ENCODE peak calls at places on chromosomes 6 and 20, in four cellular contexts. C is memory B cell; F is endothelial cell; Y is activated CD4-positive, alpha-beta T cell treated with anti-CD3 and anti-CD28 coated beads for 24 hours. U is an unnamed sample.

GRCh38 chr6:150697515-150697914 is 97.8 kb downstream of the PLEKHG1 start:
- DNase-seq in F (no peak), Y (no peak), C (no peak), U (no peak)

GRCh38 chr6:45514454-45514853 is 136.7 kb upstream of the SUPT3H start:
- DNase-seq in C (no peak), Y (no peak), F (no peak), U (no peak)

GRCh38 chr20:17226410-17227198 is at the start of gene PCSK2:
- DNase-seq in F (peak; percentile 76), C (no peak), Y (no peak), U (no peak)

GRCh38 chr6:132900849-132901248 is 86.5 kb downstream of the RPS12 start:
- DNase-seq in F (no peak), Y (no peak), C (no peak), U (no peak)

GRCh38 chr6:115675443-115675842 is 385.2 kb downstream of the FRK start:
- DNase-seq in Y (no peak), F (no peak), C (no peak), U (no peak)

GRCh38 chr6:67184405-67184804 is 1450.7 kb upstream of the ADGRB3 start:
- DNase-seq in Y (no peak), F (no peak), C (no peak), U (no peak)

GRCh38 chr6:111710439-111710838 is 104.8 kb upstream of the TRAF3IP2 start:
- DNase-seq in C (no peak), F (no peak), Y (no peak), U (no peak)

GRCh38 chr6:35893246-35893645 is 27.7 kb downstream of the SRPK1 start:
- DNase-seq in C (no peak), F (no peak), Y (no peak), U (no peak)

GRCh38 chr6:111521497-111522275 is 38.7 kb upstream of the REV3L start:
- DNase-seq in F (no peak), Y (no peak), C (no peak), U (no peak)

U was measured in GM12892.